ENCODE peak calls at places on chromosomes 6 and 20, in seven cellular contexts. One of them, this sample, is unnamed.

GRCh38 chr6:155523821-155524238 is 68.2 kb upstream of the NOX3 start:
- DNase-seq in coronary artery: no peak
- DNase-seq in psoas muscle: no peak
- DNase-seq in pancreas: no peak
- DNase-seq in cardiac muscle cell: peak; percentile 11
- DNase-seq in tibial artery: no peak
- DNase-seq in right lobe of liver: no peak
- DNase-seq in this sample: peak; percentile 5

GRCh38 chr6:75896526-75896925 is 147.5 kb downstream of the MYO6 start:
- DNase-seq in coronary artery: no peak
- DNase-seq in psoas muscle: no peak
- DNase-seq in pancreas: no peak
- DNase-seq in cardiac muscle cell: no peak
- DNase-seq in tibial artery: no peak
- DNase-seq in right lobe of liver: no peak
- DNase-seq in this sample: no peak

GRCh38 chr6:108945686-108946158 is 97.5 kb downstream of the ARMC2 start:
- DNase-seq in coronary artery: peak; percentile 94
- DNase-seq in psoas muscle: peak; percentile 75
- DNase-seq in pancreas: peak; percentile 52
- DNase-seq in cardiac muscle cell: peak; percentile 86
- DNase-seq in tibial artery: peak; percentile 77
- DNase-seq in right lobe of liver: peak; percentile 28
- DNase-seq in this sample: peak; percentile 93

GRCh38 chr6:35203152-35203670 is 10.5 kb upstream of the SCUBE3 start:
- DNase-seq in coronary artery: no peak
- DNase-seq in psoas muscle: no peak
- DNase-seq in pancreas: no peak
- DNase-seq in cardiac muscle cell: no peak
- DNase-seq in tibial artery: no peak
- DNase-seq in right lobe of liver: no peak
- DNase-seq in this sample: no peak

GRCh38 chr6:158049055-158050028 is 67.7 kb downstream of the SYNJ2 start:
- DNase-seq in coronary artery: no peak
- DNase-seq in psoas muscle: no peak
- DNase-seq in pancreas: no peak
- DNase-seq in cardiac muscle cell: no peak
- DNase-seq in tibial artery: no peak
- DNase-seq in right lobe of liver: no peak
- DNase-seq in this sample: no peak

GRCh38 chr6:108655840-108656650 is 95.3 kb downstream of the FOXO3 start:
- DNase-seq in coronary artery: no peak
- DNase-seq in psoas muscle: no peak
- DNase-seq in pancreas: no peak
- DNase-seq in cardiac muscle cell: peak; percentile 90
- DNase-seq in tibial artery: peak; percentile 40
- DNase-seq in right lobe of liver: no peak
- DNase-seq in this sample: peak; percentile 97

GRCh38 chr6:141552463-141552862 is 580.3 kb upstream of the GJE1 start:
- DNase-seq in coronary artery: no peak
- DNase-seq in psoas muscle: no peak
- DNase-seq in pancreas: no peak
- DNase-seq in cardiac muscle cell: peak; percentile 74
- DNase-seq in tibial artery: no peak
- DNase-seq in right lobe of liver: no peak
- DNase-seq in this sample: peak; percentile 68

GRCh38 chr6:13404115-13404891 is 76.0 kb upstream of the TBC1D7 start:
- DNase-seq in coronary artery: peak; percentile 59
- DNase-seq in psoas muscle: no peak
- DNase-seq in pancreas: no peak
- DNase-seq in cardiac muscle cell: peak; percentile 74
- DNase-seq in tibial artery: no peak
- DNase-seq in right lobe of liver: no peak
- DNase-seq in this sample: peak; percentile 51

GRCh38 chr6:21277601-21278043 is 315.9 kb upstream of the SOX4 start:
- DNase-seq in coronary artery: no peak
- DNase-seq in psoas muscle: no peak
- DNase-seq in pancreas: no peak
- DNase-seq in cardiac muscle cell: no peak
- DNase-seq in tibial artery: no peak
- DNase-seq in right lobe of liver: no peak
- DNase-seq in this sample: no peak

GRCh38 chr6:53986165-53986720 is 125.0 kb upstream of the MLIP start:
- DNase-seq in coronary artery: no peak
- DNase-seq in psoas muscle: peak; percentile 27
- DNase-seq in pancreas: peak; percentile 28
- DNase-seq in cardiac muscle cell: peak; percentile 79
- DNase-seq in tibial artery: peak; percentile 33
- DNase-seq in right lobe of liver: no peak
- DNase-seq in this sample: peak; percentile 77

GRCh38 chr6:110040716-110041115 is 62.6 kb downstream of the GPR6 start:
- DNase-seq in coronary artery: no peak
- DNase-seq in psoas muscle: no peak
- DNase-seq in pancreas: no peak
- DNase-seq in cardiac muscle cell: no peak
- DNase-seq in tibial artery: no peak
- DNase-seq in right lobe of liver: no peak
- DNase-seq in this sample: no peak

GRCh38 chr6:16684896-16685554 is 76.2 kb downstream of the ATXN1 start:
- DNase-seq in coronary artery: no peak
- DNase-seq in psoas muscle: no peak
- DNase-seq in pancreas: no peak
- DNase-seq in cardiac muscle cell: peak; percentile 49
- DNase-seq in tibial artery: no peak
- DNase-seq in right lobe of liver: no peak
- DNase-seq in this sample: peak; percentile 68

GRCh38 chr20:16262594-16262993 is 310.7 kb downstream of the KIF16B start:
- DNase-seq in coronary artery: no peak
- DNase-seq in psoas muscle: no peak
- DNase-seq in pancreas: peak; percentile 35
- DNase-seq in cardiac muscle cell: no peak
- DNase-seq in tibial artery: no peak
- DNase-seq in right lobe of liver: no peak
- DNase-seq in this sample: no peak

GRCh38 chr6:84371681-84372080 is 144.2 kb upstream of the CEP162 start:
- DNase-seq in coronary artery: no peak
- DNase-seq in psoas muscle: no peak
- DNase-seq in pancreas: no peak
- DNase-seq in cardiac muscle cell: no peak
- DNase-seq in tibial artery: no peak
- DNase-seq in right lobe of liver: no peak
- DNase-seq in this sample: no peak

GRCh38 chr6:92274588-92274987 is 1144.8 kb downstream of the EPHA7 start:
- DNase-seq in coronary artery: no peak
- DNase-seq in psoas muscle: no peak
- DNase-seq in pancreas: no peak
- DNase-seq in cardiac muscle cell: no peak
- DNase-seq in tibial artery: no peak
- DNase-seq in right lobe of liver: no peak
- DNase-seq in this sample: no peak

GRCh38 chr20:53869466-53870258 is 200.7 kb downstream of the BCAS1 start:
- DNase-seq in coronary artery: no peak
- DNase-seq in psoas muscle: peak; percentile 31
- DNase-seq in pancreas: peak; percentile 76
- DNase-seq in cardiac muscle cell: peak; percentile 83
- DNase-seq in tibial artery: peak; percentile 60
- DNase-seq in right lobe of liver: peak; percentile 55
- DNase-seq in this sample: peak; percentile 83

GRCh38 chr6:164085552-164086325 is 671.2 kb downstream of the QKI start:
- DNase-seq in coronary artery: peak; percentile 91
- DNase-seq in psoas muscle: peak; percentile 82
- DNase-seq in pancreas: peak; percentile 56
- DNase-seq in cardiac muscle cell: peak; percentile 96
- DNase-seq in tibial artery: peak; percentile 86
- DNase-seq in right lobe of liver: peak; percentile 25
- DNase-seq in this sample: peak; percentile 83

GRCh38 chr6:15357832-15358231 is 112.0 kb downstream of the JARID2 start:
- DNase-seq in coronary artery: no peak
- DNase-seq in psoas muscle: no peak
- DNase-seq in pancreas: no peak
- DNase-seq in cardiac muscle cell: no peak
- DNase-seq in tibial artery: no peak
- DNase-seq in right lobe of liver: no peak
- DNase-seq in this sample: no peak

GRCh38 chr6:39357998-39358686 is 35.6 kb upstream of the KCNK16 start:
- DNase-seq in coronary artery: peak; percentile 64
- DNase-seq in psoas muscle: no peak
- DNase-seq in pancreas: peak; percentile 54
- DNase-seq in cardiac muscle cell: peak; percentile 89
- DNase-seq in tibial artery: no peak
- DNase-seq in right lobe of liver: no peak
- DNase-seq in this sample: peak; percentile 24

GRCh38 chr6:134821914-134822862 is 127.7 kb downstream of the ALDH8A1 start:
- DNase-seq in coronary artery: no peak
- DNase-seq in psoas muscle: no peak
- DNase-seq in pancreas: no peak
- DNase-seq in cardiac muscle cell: no peak
- DNase-seq in tibial artery: no peak
- DNase-seq in right lobe of liver: no peak
- DNase-seq in this sample: no peak

GRCh38 chr6:138517635-138518034 is 18.3 kb upstream of the NHSL1 start:
- DNase-seq in coronary artery: no peak
- DNase-seq in psoas muscle: no peak
- DNase-seq in pancreas: peak; percentile 48
- DNase-seq in cardiac muscle cell: peak; percentile 58
- DNase-seq in tibial artery: no peak
- DNase-seq in right lobe of liver: no peak
- DNase-seq in this sample: peak; percentile 61

GRCh38 chr20:23520185-23520584 is 29.3 kb downstream of the CST8 start:
- DNase-seq in coronary artery: no peak
- DNase-seq in psoas muscle: no peak
- DNase-seq in pancreas: no peak
- DNase-seq in cardiac muscle cell: no peak
- DNase-seq in tibial artery: no peak
- DNase-seq in right lobe of liver: no peak
- DNase-seq in this sample: no peak

GRCh38 chr6:27873101-27874030 is 38.8 kb downstream of the OR2B2 start:
- DNase-seq in coronary artery: no peak
- DNase-seq in psoas muscle: peak; percentile 21
- DNase-seq in pancreas: no peak
- DNase-seq in cardiac muscle cell: peak; percentile 84
- DNase-seq in tibial artery: peak; percentile 45
- DNase-seq in right lobe of liver: peak; percentile 72
- DNase-seq in this sample: peak; percentile 79

GRCh38 chr20:17875106-17875980 is 93.3 kb downstream of the SNX5 start:
- DNase-seq in coronary artery: no peak
- DNase-seq in psoas muscle: peak; percentile 79
- DNase-seq in pancreas: peak; percentile 97
- DNase-seq in cardiac muscle cell: peak; percentile 95
- DNase-seq in tibial artery: peak; percentile 76
- DNase-seq in right lobe of liver: peak; percentile 93
- DNase-seq in this sample: peak; percentile 94

GRCh38 chr6:72084992-72085569 is 198.7 kb downstream of the RIMS1 start:
- DNase-seq in coronary artery: no peak
- DNase-seq in psoas muscle: no peak
- DNase-seq in pancreas: no peak
- DNase-seq in cardiac muscle cell: peak; percentile 45
- DNase-seq in tibial artery: no peak
- DNase-seq in right lobe of liver: no peak
- DNase-seq in this sample: peak; percentile 48

DNA sequence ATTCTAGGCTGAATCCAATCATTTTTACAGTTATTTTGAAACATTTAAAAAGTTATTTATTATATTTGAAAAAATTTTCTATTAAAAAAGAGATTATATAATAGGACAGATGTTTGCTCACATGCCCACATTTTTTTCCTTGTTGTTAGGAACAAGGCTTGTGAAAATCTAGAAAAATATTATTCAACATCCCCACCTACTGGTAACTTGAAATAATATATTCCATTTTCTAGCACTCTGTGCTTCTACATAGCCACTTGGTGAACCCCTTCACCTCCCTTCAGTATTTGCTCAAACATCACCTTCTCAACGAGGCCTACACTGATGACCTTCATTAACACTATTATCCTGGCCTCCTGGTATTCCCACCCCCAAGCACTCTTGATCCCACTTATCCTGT is 18.4 kb upstream of the GPRC6A start:
- DNase-seq in coronary artery: no peak
- DNase-seq in psoas muscle: no peak
- DNase-seq in pancreas: no peak
- DNase-seq in cardiac muscle cell: peak; percentile 54
- DNase-seq in tibial artery: no peak
- DNase-seq in right lobe of liver: no peak
- DNase-seq in this sample: peak; percentile 54
- TF ChIP-seq CTCF in coronary artery: no peak
- TF ChIP-seq CTCF in psoas muscle: peak; percentile 35
- TF ChIP-seq CTCF in pancreas: no peak
- TF ChIP-seq CTCF in cardiac muscle cell: peak; percentile 21
- TF ChIP-seq CTCF in tibial artery: no peak
- TF ChIP-seq CTCF in right lobe of liver: peak; percentile 16
- TF ChIP-seq CTCF in this sample: no peak

DNA sequence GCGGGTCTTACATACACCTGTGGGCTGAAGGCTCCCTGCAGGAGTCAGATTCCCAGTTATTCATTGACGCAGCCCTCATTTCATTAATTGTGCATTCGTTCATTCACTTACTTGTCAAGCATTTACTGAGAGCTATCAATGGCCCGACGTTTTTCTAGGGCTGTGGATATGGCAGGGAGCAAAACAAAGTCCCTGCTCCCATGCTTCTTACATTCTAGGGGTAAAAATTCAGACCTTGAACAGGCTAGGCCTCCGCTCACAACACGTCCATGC is 369 bp upstream of the NSFL1C start:
- DNase-seq in coronary artery: no peak
- DNase-seq in psoas muscle: no peak
- DNase-seq in pancreas: no peak
- DNase-seq in cardiac muscle cell: no peak
- DNase-seq in tibial artery: no peak
- DNase-seq in right lobe of liver: no peak
- DNase-seq in this sample: no peak
- H3K4me3 ChIP-seq in coronary artery: peak overlapping the region; percentile 88
- H3K4me3 ChIP-seq in psoas muscle: peak overlapping the region; percentile 80
- H3K4me3 ChIP-seq in pancreas: no peak overlapping the region
- H3K4me3 ChIP-seq in cardiac muscle cell: no peak overlapping the region
- H3K4me3 ChIP-seq in tibial artery: peak overlapping the region; percentile 93
- H3K4me3 ChIP-seq in right lobe of liver: peak overlapping the region; percentile 96
- H3K4me3 ChIP-seq in this sample: peak overlapping the region; percentile 36

GRCh38 chr20:2920473-2920872 is 47.2 kb downstream of the PTPRA start:
- DNase-seq in coronary artery: no peak
- DNase-seq in psoas muscle: no peak
- DNase-seq in pancreas: no peak
- DNase-seq in cardiac muscle cell: no peak
- DNase-seq in tibial artery: no peak
- DNase-seq in right lobe of liver: no peak
- DNase-seq in this sample: no peak
- TF ChIP-seq CTCF in coronary artery: no peak
- TF ChIP-seq CTCF in psoas muscle: no peak
- TF ChIP-seq CTCF in pancreas: no peak
- TF ChIP-seq CTCF in cardiac muscle cell: no peak
- TF ChIP-seq CTCF in tibial artery: no peak
- TF ChIP-seq CTCF in right lobe of liver: no peak
- TF ChIP-seq CTCF in this sample: no peak

GRCh38 chr20:47353224-47353696 is 3.2 kb downstream of the ZMYND8 start:
- DNase-seq in coronary artery: no peak
- DNase-seq in psoas muscle: no peak
- DNase-seq in pancreas: no peak
- DNase-seq in cardiac muscle cell: no peak
- DNase-seq in tibial artery: no peak
- DNase-seq in right lobe of liver: no peak
- DNase-seq in this sample: no peak
- H3K4me3 ChIP-seq in coronary artery: peak overlapping the region; percentile 58
- H3K4me3 ChIP-seq in psoas muscle: peak overlapping the region; percentile 61
- H3K4me3 ChIP-seq in pancreas: no peak overlapping the region
- H3K4me3 ChIP-seq in cardiac muscle cell: peak overlapping the region; percentile 23
- H3K4me3 ChIP-seq in tibial artery: no peak overlapping the region
- H3K4me3 ChIP-seq in right lobe of liver: no peak overlapping the region
- H3K4me3 ChIP-seq in this sample: peak overlapping the region; percentile 61

This sample was measured in fibroblast of the aortic adventitia.